ENCODE peak calls at places on chromosomes 6 and 20, in nine cellular contexts. S is IMR-90, H is HL-60, K is heart left ventricle, F is left ventricle myocardium inferior, X is hepatocyte, D is GM23338, G is GM23248, T is vagina. Y is an unnamed sample. For H3K27me3, the result is how much of the 10 kb centered on the place peaks cover.

GRCh38 chr6:131067521-131067920 is 4.5 kb upstream of the EPB41L2 start:
- DNase-seq in S (no peak), H (no peak), K (no peak), F (no peak), X (peak), D (no peak), G (no peak), T (no peak), Y (no peak)

GRCh38 chr6:15974817-15975216 is 154.1 kb upstream of the MYLIP start:
- DNase-seq in S (no peak), H (no peak), K (no peak), F (no peak), X (no peak), D (no peak), G (no peak), T (peak), Y (no peak)

GRCh38 chr6:9332241-9332640 is 896.9 kb upstream of the SLC35B3 start:
- DNase-seq in S (no peak), H (no peak), K (no peak), F (no peak), X (no peak), D (no peak), G (no peak), T (no peak), Y (no peak)

GRCh38 chr6:43972915-43973304 is 154.3 kb downstream of the MRPL14 start:
- DNase-seq in S (peak), H (no peak), K (peak), F (peak), X (peak), D (no peak), G (peak), T (no peak), Y (no peak)

GRCh38 chr6:47031656-47032055 is 10.5 kb downstream of the ADGRF1 start:
- DNase-seq in S (no peak), H (no peak), K (no peak), F (no peak), X (no peak), D (no peak), G (no peak), T (no peak), Y (no peak)

GRCh38 chr20:31602430-31602778 is 2.7 kb upstream of the ID1 start:
- DNase-seq in S (no peak), H (no peak), K (no peak), F (no peak), X (no peak), D (no peak), G (no peak), T (no peak), Y (no peak)

GRCh38 chr6:15524736-15525401 is 138.0 kb downstream of the DTNBP1 start:
- DNase-seq in S (no peak), H (no peak), K (no peak), F (no peak), X (no peak), D (no peak), G (no peak), T (peak), Y (no peak)

GRCh38 chr6:119129968-119130484 is 51.6 kb upstream of the FAM184A start:
- DNase-seq in S (peak), H (no peak), K (no peak), F (no peak), X (no peak), D (no peak), G (peak), T (no peak), Y (no peak)

GRCh38 chr20:38723982-38724602 is at the start of gene SLC32A1:
- DNase-seq in S (no peak), H (no peak), K (no peak), F (no peak), X (peak), D (peak), G (no peak), T (no peak), Y (no peak)

GRCh38 chr6:129370268-129370916 is 339.6 kb downstream of the ARHGAP18 start:
- DNase-seq in S (peak), H (no peak), K (no peak), F (peak), X (peak), D (peak), G (peak), T (no peak), Y (peak)

GRCh38 chr6:168033791-168034190 is 36.3 kb downstream of the KIF25 start:
- DNase-seq in S (no peak), H (no peak), K (no peak), F (no peak), X (no peak), D (no peak), G (no peak), T (peak), Y (no peak)

GRCh38 chr6:84033523-84034451 is at the start of gene MRAP2:
- DNase-seq in S (no peak), H (peak), K (no peak), F (peak), X (peak), D (peak), G (peak), T (no peak), Y (no peak)

GRCh38 chr6:67680297-67680932 is 954.7 kb upstream of the ADGRB3 start:
- DNase-seq in S (peak), H (no peak), K (no peak), F (no peak), X (no peak), D (no peak), G (no peak), T (no peak), Y (no peak)

GRCh38 chr20:31967830-31968249 is at the start of gene XKR7:
- DNase-seq in S (no peak), H (peak), K (no peak), F (no peak), X (no peak), D (peak), G (no peak), T (no peak), Y (no peak)

GRCh38 chr6:109782401-109783046 is 91.4 kb downstream of the FIG4 start:
- DNase-seq in S (peak), H (no peak), K (no peak), F (no peak), X (no peak), D (no peak), G (peak), T (no peak), Y (no peak)

GRCh38 chr6:130161627-130162404 is 60.9 kb downstream of the SAMD3 start:
- DNase-seq in S (peak), H (no peak), K (no peak), F (no peak), X (no peak), D (no peak), G (no peak), T (no peak), Y (no peak)

GRCh38 chr20:362271-363254 is 15.7 kb downstream of the NRSN2 start:
- DNase-seq in S (peak), H (peak), K (peak), F (peak), X (peak), D (peak), G (peak), T (no peak), Y (no peak)

GRCh38 chr20:46694484-46694883 is 5.2 kb upstream of the TP53RK start:
- DNase-seq in S (peak), H (peak), K (no peak), F (no peak), X (no peak), D (no peak), G (peak), T (no peak), Y (no peak)

GRCh38 chr6:143332153-143332845 is 118.2 kb downstream of the ADAT2 start:
- DNase-seq in S (no peak), H (no peak), K (no peak), F (no peak), X (no peak), D (no peak), G (no peak), T (no peak), Y (no peak)

GRCh38 chr6:5305968-5306626 is 44.8 kb downstream of the FARS2 start:
- DNase-seq in S (peak), H (no peak), K (no peak), F (no peak), X (peak), D (no peak), G (no peak), T (no peak), Y (no peak)

GRCh38 chr20:24364464-24364863 is 105.0 kb upstream of the SYNDIG1 start:
- DNase-seq in S (no peak), H (no peak), K (no peak), F (no peak), X (no peak), D (no peak), G (no peak), T (no peak), Y (no peak)

GRCh38 chr6:3352678-3353077 is 93.9 kb downstream of the PSMG4 start:
- DNase-seq in S (no peak), H (no peak), K (no peak), F (no peak), X (no peak), D (no peak), G (no peak), T (no peak), Y (no peak)

GRCh38 chr20:51659491-51660050 is 108.6 kb downstream of the ATP9A start:
- DNase-seq in S (no peak), H (no peak), K (no peak), F (no peak), X (no peak), D (no peak), G (peak), T (no peak), Y (no peak)

DNA sequence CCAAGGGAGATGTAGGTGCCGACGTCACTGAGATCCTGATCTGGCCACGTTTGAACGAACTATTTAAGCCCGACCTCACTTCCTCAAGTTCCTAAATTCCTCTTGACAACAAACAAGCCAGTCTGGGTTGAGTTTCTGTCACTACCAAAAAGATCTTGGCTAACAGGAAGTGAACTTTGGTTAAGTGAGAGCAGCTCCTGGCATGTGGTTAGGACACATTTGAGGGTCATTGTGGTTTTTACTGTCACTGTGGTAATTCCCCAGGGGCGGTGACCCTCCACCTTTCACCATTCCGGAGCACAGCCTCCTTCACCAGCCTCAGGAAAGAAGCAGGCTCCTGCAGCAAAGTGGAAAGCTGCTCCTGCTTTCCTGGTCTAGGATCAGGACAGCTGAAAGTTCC is 43.1 kb upstream of the ZNF831 start:
- DNase-seq in S (no peak), H (peak), K (no peak), F (no peak), X (no peak), D (no peak), G (no peak), T (no peak), Y (peak)
- H3K27me3 ChIP-seq in S (under half), H (under half), K (under half), F (under half), X (under half), D (under half), G (under half), T (under half), Y (under half)

GRCh38 chr6:42821341-42821668 is 39.5 kb downstream of the BICRAL start:
- DNase-seq in S (no peak), H (no peak), K (no peak), F (no peak), X (no peak), D (no peak), G (no peak), T (no peak), Y (no peak)
- H3K4me3 ChIP-seq in S (no peak), H (no peak), K (peak), F (peak), X (no peak), D (no peak), G (peak), T (peak), Y (no peak)

DNA sequence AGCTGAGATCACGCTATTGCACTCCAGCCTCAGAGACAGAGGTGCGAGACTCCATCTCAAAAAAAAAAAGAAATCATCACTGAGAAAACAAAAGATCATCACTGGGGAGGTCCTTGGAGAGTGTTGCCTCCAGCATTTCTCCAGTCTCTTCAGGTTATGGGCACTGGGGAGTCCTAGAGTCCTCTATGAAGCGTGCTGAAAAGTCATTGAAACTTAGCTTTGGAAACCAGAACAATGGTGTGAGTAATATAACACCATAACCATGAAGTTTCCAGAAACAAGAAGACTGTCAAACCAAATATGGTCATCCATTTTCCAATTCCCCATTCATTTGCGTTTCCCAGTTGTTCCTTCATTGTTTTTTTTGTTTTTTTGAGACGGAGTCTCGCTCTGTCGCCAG is 13.7 kb downstream of the ARMC12 start:
- DNase-seq in S (no peak), H (no peak), K (no peak), F (no peak), X (no peak), D (no peak), G (no peak), T (no peak), Y (no peak)
- H3K27me3 ChIP-seq in S (under half), H (under half), K (under half), F (under half), X (under half), D (under half), G (under half), T (under half), Y (under half)

DNA sequence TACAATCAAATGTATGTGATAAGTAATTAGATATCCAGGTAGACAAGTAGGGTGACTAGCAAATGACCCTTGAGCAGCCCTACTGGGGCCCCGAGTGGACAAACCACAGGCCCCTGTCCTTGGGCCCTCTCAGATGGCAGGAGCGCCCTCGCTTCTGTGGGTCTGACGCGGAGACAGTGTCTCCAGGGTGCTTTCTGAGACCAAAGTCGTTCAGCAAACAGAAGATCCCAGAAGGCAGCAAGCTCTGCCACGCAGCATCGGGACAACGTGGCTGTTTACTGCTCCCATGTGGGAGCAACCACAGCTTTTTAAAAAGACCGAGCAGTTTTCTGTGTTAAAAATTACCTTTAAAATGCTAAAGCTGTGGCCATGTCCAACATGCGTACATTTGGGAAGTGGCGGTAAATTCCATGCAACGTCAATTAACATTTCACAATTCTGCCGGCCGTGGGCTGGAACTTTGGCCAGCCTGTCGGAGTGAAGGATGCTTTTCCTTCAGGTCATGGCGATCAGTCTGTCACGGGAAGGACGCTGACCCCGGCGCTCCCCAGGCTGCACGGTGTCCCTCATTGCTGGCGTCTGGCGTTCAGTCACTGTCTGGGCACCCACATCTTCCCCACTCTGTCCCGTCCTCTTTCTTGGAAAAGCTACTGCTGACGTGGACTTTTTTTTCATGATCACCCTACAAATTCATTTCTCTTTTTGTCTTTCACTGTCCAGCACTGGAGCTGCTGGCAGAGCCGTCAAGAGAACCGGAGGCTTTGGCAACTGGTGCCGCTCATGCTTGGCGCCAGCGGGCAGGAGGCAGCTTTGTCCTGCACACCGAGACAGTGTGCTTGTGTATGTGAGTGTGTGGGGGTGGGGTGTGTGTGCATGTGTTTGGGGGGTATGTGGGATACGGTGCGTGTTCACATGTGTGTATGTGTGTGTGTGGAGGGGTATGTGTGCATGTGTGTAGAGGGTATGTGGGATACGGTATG is 293.1 kb downstream of the CDH4 start:
- DNase-seq in S (no peak), H (no peak), K (no peak), F (no peak), X (no peak), D (no peak), G (no peak), T (no peak), Y (no peak)
- H3K4me3 ChIP-seq in S (no peak), H (no peak), K (no peak), F (no peak), X (no peak), D (no peak), G (no peak), T (no peak), Y (no peak)

GRCh38 chr20:1561350-1561749 is 3.8 kb upstream of the SIRPD start:
- DNase-seq in S (no peak), H (no peak), K (no peak), F (no peak), X (no peak), D (no peak), G (no peak), T (no peak), Y (no peak)
- H3K27me3 ChIP-seq in S (under half), H (under half), K (under half), F (under half), X (under half), D (under half), G (under half), T (under half), Y (under half)

GRCh38 chr6:127585123-127585522 is 8.1 kb downstream of the C6orf58 start:
- DNase-seq in S (no peak), H (no peak), K (no peak), F (no peak), X (no peak), D (no peak), G (no peak), T (no peak), Y (no peak)
- H3K4me3 ChIP-seq in S (no peak), H (no peak), K (no peak), F (no peak), X (no peak), D (no peak), G (no peak), T (no peak), Y (no peak)

GRCh38 chr20:48310312-48310711 is 517.5 kb downstream of the PREX1 start:
- DNase-seq in S (no peak), H (no peak), K (no peak), F (no peak), X (no peak), D (no peak), G (no peak), T (no peak), Y (no peak)
- H3K27me3 ChIP-seq in S (under half), H (under half), K (under half), F (under half), X (under half), D (under half), G (under half), T (under half), Y (under half)

GRCh38 chr20:63538204-63539091 is 1.3 kb upstream of the PTK6 start:
- DNase-seq in S (peak), H (no peak), K (no peak), F (no peak), X (peak), D (peak), G (no peak), T (no peak), Y (no peak)
- H3K4me3 ChIP-seq in S (peak), H (no peak), K (peak), F (peak), X (no peak), D (peak), G (peak), T (peak), Y (peak)

GRCh38 chr6:159172066-159172465 is 2.9 kb downstream of the FNDC1 start:
- DNase-seq in S (no peak), H (no peak), K (no peak), F (no peak), X (no peak), D (no peak), G (peak), T (no peak), Y (no peak)
- H3K27me3 ChIP-seq in S (under half), H (half or more), K (under half), F (half or more), X (half or more), D (half or more), G (under half), T (under half), Y (under half)

DNA sequence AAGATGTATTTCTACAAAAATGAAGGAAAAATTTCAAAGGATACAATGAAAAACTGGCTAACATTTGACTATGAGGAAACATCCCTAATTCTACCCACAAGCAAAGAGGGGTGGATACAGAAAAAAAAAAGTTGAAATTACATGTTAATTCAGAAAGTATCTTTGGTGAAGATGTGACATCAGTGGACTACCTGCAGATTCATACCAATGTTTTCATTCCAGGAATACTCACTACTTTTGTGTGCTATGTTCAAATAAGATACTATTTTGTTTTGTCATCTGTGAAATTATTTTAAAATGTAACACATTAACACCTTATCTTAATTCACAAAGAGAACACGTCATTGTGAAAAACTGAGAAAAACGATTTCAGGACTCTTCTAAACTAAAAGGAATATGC is 159.3 kb upstream of the SHLD1 start:
- DNase-seq in S (no peak), H (no peak), K (no peak), F (no peak), X (no peak), D (no peak), G (no peak), T (no peak), Y (no peak)
- H3K4me3 ChIP-seq in S (no peak), H (no peak), K (no peak), F (no peak), X (no peak), D (no peak), G (no peak), T (no peak), Y (no peak)